ENCODE peak calls at places on chromosomes 5 and 9, in six cellular contexts. N is naive thymus-derived CD8-positive, alpha-beta T cell; V is WERI-Rb-1; U is AG04450; Z is dorsolateral prefrontal cortex; P is T1000. F is an unnamed sample.

GRCh38 chr5:54162184-54162583 is 148.2 kb downstream of the ARL15 start:
- DNase-seq in N (no peak), V (no peak), U (no peak), Z (no peak), P (no peak), F (no peak)

GRCh38 chr5:40999966-41000365 is 71.2 kb downstream of the MROH2B start:
- DNase-seq in N (no peak), V (no peak), U (no peak), Z (no peak), P (no peak), F (no peak)

GRCh38 chr5:125575561-125576504 is 829.4 kb upstream of the ZNF608 start:
- DNase-seq in N (no peak), V (peak; percentile 89), U (no peak), Z (peak; percentile 63), P (no peak), F (no peak)

GRCh38 chr9:122265265-122265900 is 701 bp downstream of the MRRF start:
- DNase-seq in N (no peak), V (no peak), U (no peak), Z (peak; percentile 5), P (no peak), F (no peak)

GRCh38 chr5:15834596-15835245 is 334.7 kb downstream of the FBXL7 start:
- DNase-seq in N (no peak), V (no peak), U (peak; percentile 37), Z (no peak), P (no peak), F (peak; percentile 64)

GRCh38 chr5:84255318-84255717 is 129.4 kb downstream of the EDIL3 start:
- DNase-seq in N (no peak), V (no peak), U (no peak), Z (no peak), P (no peak), F (no peak)

GRCh38 chr9:115291841-115292240 is 173.9 kb upstream of the TNC start:
- DNase-seq in N (no peak), V (no peak), U (no peak), Z (no peak), P (no peak), F (no peak)

GRCh38 chr5:54693936-54694510 is 176.5 kb downstream of the SNX18 start:
- DNase-seq in N (no peak), V (no peak), U (no peak), Z (no peak), P (no peak), F (no peak)

GRCh38 chr9:37801287-37801850 is 772 bp downstream of the DCAF10 start:
- DNase-seq in N (peak; percentile 55), V (peak; percentile 25), U (no peak), Z (peak; percentile 22), P (no peak), F (no peak)

GRCh38 chr5:39394946-39395345 is 29.8 kb downstream of the DAB2 start:
- DNase-seq in N (no peak), V (no peak), U (no peak), Z (no peak), P (no peak), F (peak; percentile 79)

GRCh38 chr9:117156150-117156688 is 258.6 kb downstream of the ASTN2 start:
- DNase-seq in N (no peak), V (peak; percentile 52), U (no peak), Z (no peak), P (no peak), F (no peak)

GRCh38 chr9:16450578-16450977 is 419.9 kb downstream of the BNC2 start:
- DNase-seq in N (no peak), V (no peak), U (no peak), Z (no peak), P (no peak), F (no peak)